ENCODE peak calls at places on chromosomes 7 and 10, in six cellular contexts. Z is kidney epithelial cell, I is Calu3, U is prostate gland, G is fibroblast of pulmonary artery, X is foreskin fibroblast. N is an unnamed sample.

GRCh38 chr7:78189762-78190161 is 391.2 kb downstream of the PHTF2 start:
- DNase-seq in Z (no peak), U (no peak), G (no peak), X (no peak), I (no peak), N (no peak)

GRCh38 chr10:110504111-110504735 is 6.5 kb downstream of the DUSP5 start:
- DNase-seq in I (no peak), X (peak), G (peak), Z (no peak), U (no peak), N (peak)

GRCh38 chr10:73522263-73522662 is 26.4 kb upstream of the PPP3CB start:
- DNase-seq in G (peak), X (peak), I (no peak), U (no peak), Z (no peak), N (peak)

GRCh38 chr10:102764340-102765257 is 20.9 kb downstream of the WBP1L start:
- DNase-seq in I (no peak), X (peak), Z (no peak), U (peak), G (peak), N (no peak)

GRCh38 chr10:123150229-123150985 is 2.5 kb downstream of the HMX2 start:
- DNase-seq in G (no peak), U (no peak), X (no peak), Z (no peak), I (no peak), N (no peak)

GRCh38 chr7:142516038-142516501 is 233.2 kb upstream of the PRSS1 start:
- DNase-seq in X (peak), U (peak), Z (no peak), G (peak), I (peak), N (peak)

GRCh38 chr10:48803831-48804584 is 119.3 kb downstream of the WDFY4 start:
- DNase-seq in U (no peak), I (no peak), Z (no peak), X (no peak), G (no peak), N (no peak)

GRCh38 chr7:131957338-131958025 is 401.1 kb upstream of the PODXL start:
- DNase-seq in X (no peak), Z (peak), I (no peak), U (no peak), G (no peak), N (no peak)

GRCh38 chr10:58385784-58386112 is 538 bp downstream of the TFAM start:
- DNase-seq in X (peak), Z (no peak), I (peak), G (peak), U (peak), N (no peak)

GRCh38 chr10:43351301-43351700 is 20.1 kb upstream of the FXYD4 start:
- DNase-seq in X (no peak), Z (no peak), U (no peak), G (no peak), I (no peak), N (no peak)

GRCh38 chr7:22885824-22886255 is 63.2 kb upstream of the TOMM7 start:
- DNase-seq in G (no peak), X (peak), Z (no peak), I (no peak), U (no peak), N (no peak)

GRCh38 chr10:129275886-129276285 is 191.2 kb upstream of the MGMT start:
- DNase-seq in G (no peak), Z (no peak), X (no peak), I (no peak), U (no peak), N (no peak)

GRCh38 chr10:131899116-131899690 is 1.6 kb upstream of the PPP2R2D start:
- DNase-seq in Z (no peak), I (no peak), G (no peak), U (no peak), X (no peak), N (no peak)

DNA sequence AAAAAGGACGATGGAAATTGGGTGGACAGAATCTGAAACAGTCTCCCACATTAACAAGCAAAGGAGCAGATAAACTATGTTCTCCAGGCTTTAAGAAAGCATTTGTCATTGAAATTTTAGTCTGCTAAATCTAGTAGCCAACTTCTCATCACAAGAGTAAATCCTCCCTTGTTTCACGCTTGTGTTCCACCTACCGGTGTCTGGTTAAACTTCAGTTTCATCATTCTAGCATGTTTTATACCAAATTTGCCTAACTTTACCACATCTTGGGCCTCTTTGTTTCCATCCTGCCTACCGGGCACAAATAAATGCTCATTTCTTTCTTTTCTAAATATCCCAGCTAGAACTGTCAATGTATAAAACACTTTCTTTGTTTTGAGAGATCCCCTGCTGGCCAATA is 5.8 kb downstream of the LIPA start:
- DNase-seq in I (no peak), G (no peak), Z (no peak), X (no peak), U (no peak), N (no peak)
- TF ChIP-seq CTCF in I (no peak), G (no peak), Z (no peak), X (no peak), U (no peak), N (no peak)

DNA sequence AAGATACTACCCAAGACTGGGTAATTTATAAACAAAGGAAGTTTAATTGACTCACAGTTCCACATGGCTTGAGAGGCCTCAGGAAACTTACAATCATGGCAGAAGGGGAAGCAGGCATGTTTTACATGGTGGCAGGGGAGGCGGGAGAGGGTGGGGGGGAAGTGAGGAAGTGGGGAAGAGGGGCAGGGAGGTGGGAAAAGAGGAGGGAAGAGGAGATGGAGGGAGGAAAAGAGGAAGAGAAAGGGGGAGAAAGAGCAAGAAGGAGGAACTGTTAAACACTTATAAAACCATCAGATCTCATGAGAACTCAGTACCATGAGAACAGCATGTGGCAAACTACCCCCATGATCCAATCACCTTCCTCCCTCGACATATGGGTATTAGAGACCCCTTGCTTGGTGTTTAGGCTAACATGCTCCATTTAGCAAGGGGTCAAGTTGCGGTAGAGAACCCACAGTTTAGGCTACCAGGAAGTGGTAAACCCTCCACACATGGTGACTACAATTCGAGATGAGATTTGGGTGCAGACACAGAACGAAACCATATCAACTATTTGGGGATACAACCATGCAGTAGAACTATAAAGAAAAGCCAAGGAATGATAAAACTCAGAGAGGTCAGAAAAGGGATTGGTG is 3.5 kb upstream of the LMBR1 start:
- DNase-seq in G (no peak), U (no peak), Z (no peak), I (no peak), X (no peak), N (no peak)
- TF ChIP-seq CTCF in G (no peak), U (no peak), Z (no peak), I (no peak), X (no peak), N (no peak)

GRCh38 chr7:29297194-29297890 is 102.8 kb downstream of the CHN2 start:
- DNase-seq in Z (no peak), G (no peak), X (no peak), U (no peak), I (no peak), N (no peak)
- TF ChIP-seq CTCF in Z (peak), G (no peak), X (peak), U (no peak), I (peak), N (peak)

DNA sequence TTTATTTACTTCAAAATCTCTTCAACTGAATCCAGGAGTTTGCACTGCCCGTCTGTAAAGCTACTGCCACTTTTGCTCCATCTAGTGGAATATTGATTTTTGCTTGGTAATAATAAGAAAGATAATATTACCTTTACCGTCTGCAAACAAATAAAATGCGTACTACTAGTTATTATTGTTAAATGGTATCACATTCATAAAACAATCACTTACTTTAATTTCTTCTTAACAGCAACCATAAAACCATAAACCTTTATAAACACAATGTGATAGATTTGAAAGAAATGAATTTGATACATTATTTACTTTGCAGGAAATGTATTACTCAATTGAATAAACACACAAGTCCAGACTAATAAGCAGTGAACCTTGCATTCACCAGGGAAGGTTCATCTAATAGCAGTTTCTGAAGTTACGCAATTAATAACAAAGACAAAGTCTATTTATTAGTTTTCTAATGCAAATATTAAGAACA is 6.4 kb downstream of the AGMO start:
- DNase-seq in I (no peak), X (peak), U (no peak), G (peak), Z (no peak), N (peak)
- TF ChIP-seq CTCF in I (no peak), X (peak), U (no peak), G (peak), Z (peak), N (peak)

DNA sequence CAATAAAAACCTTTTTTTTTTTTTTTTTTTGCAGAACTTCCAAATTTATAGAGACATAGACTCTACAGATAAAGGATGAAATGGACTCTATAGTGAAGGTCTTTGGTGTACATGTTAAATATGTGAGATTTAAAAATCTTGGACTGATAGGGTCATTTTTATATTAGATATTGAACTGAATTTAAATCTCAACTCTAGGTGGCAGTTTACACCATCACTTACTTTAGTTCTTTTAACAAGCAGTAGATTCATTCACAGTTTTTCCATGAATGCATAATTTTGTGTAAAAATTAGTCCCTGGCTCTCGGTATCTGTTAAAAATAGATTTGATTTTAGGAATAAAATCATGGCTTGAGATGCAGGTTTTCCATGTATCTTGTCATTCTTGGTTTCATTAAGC is 31.1 kb upstream of the SNX13 start:
- DNase-seq in Z (no peak), G (peak), X (peak), U (no peak), I (no peak), N (no peak)
- TF ChIP-seq CTCF in Z (no peak), G (peak), X (no peak), U (no peak), I (peak), N (peak)

DNA sequence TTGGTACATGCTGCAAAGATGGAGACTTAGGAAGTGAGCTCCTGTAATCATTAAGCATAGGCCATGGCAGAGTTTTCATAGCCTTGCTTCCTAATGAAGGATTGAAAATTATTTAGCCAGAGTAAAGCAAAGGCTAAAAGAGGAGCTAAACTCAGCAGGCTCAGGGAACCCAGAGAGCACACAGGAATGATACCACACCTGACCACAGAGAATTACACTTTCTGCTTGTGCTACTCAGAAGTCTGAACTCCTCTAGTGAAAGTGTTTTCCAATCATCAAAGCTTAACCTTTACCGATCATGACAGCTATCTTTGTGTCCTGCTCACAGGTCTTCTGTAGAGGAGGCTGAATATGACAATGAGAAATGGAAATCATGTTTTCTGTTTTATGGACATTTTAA is 347.7 kb downstream of the OTUD1 start:
- DNase-seq in U (no peak), G (no peak), Z (no peak), I (no peak), X (no peak), N (no peak)
- TF ChIP-seq CTCF in U (no peak), G (no peak), Z (no peak), I (no peak), X (no peak), N (no peak)

DNA sequence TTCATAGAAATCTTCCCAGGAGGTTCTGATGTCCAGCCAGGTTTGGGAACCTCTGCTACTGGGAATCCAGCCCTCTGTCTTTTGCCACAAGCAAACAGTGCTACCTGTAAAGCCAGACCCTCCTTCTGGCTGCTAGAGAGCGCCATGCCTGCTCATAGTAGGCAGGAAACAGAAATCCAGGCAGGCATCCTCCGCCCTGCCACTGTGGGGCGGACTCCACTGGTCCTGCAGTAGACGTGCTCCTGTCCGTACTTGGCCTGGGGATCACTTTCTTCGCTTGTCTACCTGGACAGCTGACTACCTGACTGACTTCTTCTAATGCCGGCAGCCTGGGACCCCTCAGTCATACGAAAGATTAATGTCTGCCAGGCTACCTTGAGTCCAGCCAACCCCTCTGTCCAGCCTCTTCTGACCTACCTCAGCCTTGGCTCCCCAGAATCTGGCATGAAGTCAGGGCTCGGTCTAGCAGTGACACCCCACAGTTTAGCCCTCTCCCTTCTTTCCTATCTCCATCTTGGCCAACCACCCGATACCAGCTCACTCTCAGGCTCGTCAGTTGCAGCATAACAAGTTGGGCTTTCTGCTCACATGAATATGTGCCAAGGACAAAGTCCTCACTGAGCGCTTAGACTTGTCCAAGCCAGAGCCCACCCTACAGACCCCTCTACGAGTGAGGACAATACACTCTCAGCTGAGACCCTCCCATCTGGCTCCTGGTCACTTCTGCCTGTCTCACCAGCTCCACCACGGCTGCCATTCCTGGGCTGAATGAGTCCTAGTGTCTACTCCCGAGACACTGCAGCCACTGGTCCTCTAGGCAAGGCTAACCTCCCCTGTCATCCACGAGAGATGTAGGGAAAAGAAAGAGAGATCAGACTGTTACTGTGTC is 43.9 kb upstream of the OPALIN start:
- DNase-seq in X (no peak), U (no peak), I (no peak), Z (no peak), G (no peak), N (no peak)
- TF ChIP-seq CTCF in X (no peak), U (no peak), I (no peak), Z (no peak), G (no peak), N (no peak)

N was measured in HFFc6.